ENCODE peak calls at places on chromosomes 12 and 14, in nine cellular contexts. One of them, this sample, is unnamed.

GRCh38 chr12:130183585-130184370 is 21.5 kb downstream of the FZD10 start:
- DNase-seq in BJ: no peak
- DNase-seq in kidney epithelial cell: no peak
- DNase-seq in testis: no peak
- DNase-seq in neural progenitor cell: no peak
- DNase-seq in endothelial cell: no peak
- DNase-seq in brain microvascular endothelial cell: no peak
- DNase-seq in CD4-positive, alpha-beta T cell: no peak
- DNase-seq in omental fat pad: no peak
- DNase-seq in this sample: no peak

GRCh38 chr14:93032301-93032929 is 83.3 kb downstream of the ITPK1 start:
- DNase-seq in kidney epithelial cell: no peak
- DNase-seq in endothelial cell: no peak
- DNase-seq in brain microvascular endothelial cell: no peak
- DNase-seq in omental fat pad: no peak
- DNase-seq in testis: no peak
- DNase-seq in BJ: no peak
- DNase-seq in CD4-positive, alpha-beta T cell: no peak
- DNase-seq in neural progenitor cell: peak; percentile 50
- DNase-seq in this sample: no peak

GRCh38 chr12:52228931-52229330 is 4.1 kb upstream of the KRT7 start:
- DNase-seq in testis: no peak
- DNase-seq in endothelial cell: no peak
- DNase-seq in BJ: no peak
- DNase-seq in omental fat pad: no peak
- DNase-seq in CD4-positive, alpha-beta T cell: no peak
- DNase-seq in neural progenitor cell: no peak
- DNase-seq in kidney epithelial cell: no peak
- DNase-seq in brain microvascular endothelial cell: no peak
- DNase-seq in this sample: no peak

GRCh38 chr14:95156765-95157194 is 549 bp downstream of the DICER1 start:
- DNase-seq in testis: peak; percentile 50
- DNase-seq in BJ: no peak
- DNase-seq in kidney epithelial cell: no peak
- DNase-seq in brain microvascular endothelial cell: no peak
- DNase-seq in omental fat pad: no peak
- DNase-seq in CD4-positive, alpha-beta T cell: no peak
- DNase-seq in neural progenitor cell: no peak
- DNase-seq in endothelial cell: peak; percentile 46
- DNase-seq in this sample: no peak

GRCh38 chr14:31229638-31230229 is 22.1 kb upstream of the HECTD1 start:
- DNase-seq in CD4-positive, alpha-beta T cell: no peak
- DNase-seq in endothelial cell: no peak
- DNase-seq in testis: peak; percentile 23
- DNase-seq in omental fat pad: peak; percentile 34
- DNase-seq in neural progenitor cell: peak; percentile 70
- DNase-seq in brain microvascular endothelial cell: peak; percentile 93
- DNase-seq in BJ: peak; percentile 72
- DNase-seq in kidney epithelial cell: peak; percentile 91
- DNase-seq in this sample: no peak

GRCh38 chr14:89730692-89731091 is 223.8 kb downstream of the EFCAB11 start:
- DNase-seq in brain microvascular endothelial cell: no peak
- DNase-seq in neural progenitor cell: no peak
- DNase-seq in omental fat pad: no peak
- DNase-seq in CD4-positive, alpha-beta T cell: no peak
- DNase-seq in testis: no peak
- DNase-seq in endothelial cell: no peak
- DNase-seq in kidney epithelial cell: no peak
- DNase-seq in BJ: no peak
- DNase-seq in this sample: no peak

GRCh38 chr14:54653764-54654469 is 87.0 kb downstream of the SAMD4A start:
- DNase-seq in testis: no peak
- DNase-seq in CD4-positive, alpha-beta T cell: no peak
- DNase-seq in endothelial cell: peak; percentile 48
- DNase-seq in brain microvascular endothelial cell: peak; percentile 81
- DNase-seq in kidney epithelial cell: no peak
- DNase-seq in BJ: no peak
- DNase-seq in omental fat pad: no peak
- DNase-seq in neural progenitor cell: peak; percentile 42
- DNase-seq in this sample: no peak

GRCh38 chr12:49541911-49542505 is 3.2 kb downstream of the KCNH3 start:
- DNase-seq in CD4-positive, alpha-beta T cell: no peak
- DNase-seq in omental fat pad: no peak
- DNase-seq in neural progenitor cell: no peak
- DNase-seq in BJ: no peak
- DNase-seq in testis: no peak
- DNase-seq in brain microvascular endothelial cell: no peak
- DNase-seq in kidney epithelial cell: no peak
- DNase-seq in endothelial cell: no peak
- DNase-seq in this sample: no peak

GRCh38 chr12:121005346-121005815 is 10.9 kb downstream of the C12orf43 start:
- DNase-seq in kidney epithelial cell: peak; percentile 5
- DNase-seq in brain microvascular endothelial cell: peak; percentile 52
- DNase-seq in neural progenitor cell: peak; percentile 77
- DNase-seq in testis: peak; percentile 62
- DNase-seq in BJ: no peak
- DNase-seq in omental fat pad: no peak
- DNase-seq in CD4-positive, alpha-beta T cell: peak; percentile 29
- DNase-seq in endothelial cell: peak; percentile 78
- DNase-seq in this sample: no peak

GRCh38 chr12:2958432-2959193 is 584 bp upstream of the TEAD4 start:
- DNase-seq in BJ: no peak
- DNase-seq in brain microvascular endothelial cell: peak; percentile 58
- DNase-seq in endothelial cell: peak; percentile 66
- DNase-seq in CD4-positive, alpha-beta T cell: no peak
- DNase-seq in kidney epithelial cell: no peak
- DNase-seq in omental fat pad: no peak
- DNase-seq in neural progenitor cell: peak; percentile 46
- DNase-seq in testis: no peak
- DNase-seq in this sample: peak; percentile 84

GRCh38 chr12:81798294-81798693 is 39.1 kb upstream of the PPFIA2 start:
- DNase-seq in CD4-positive, alpha-beta T cell: no peak
- DNase-seq in testis: no peak
- DNase-seq in BJ: no peak
- DNase-seq in omental fat pad: no peak
- DNase-seq in endothelial cell: no peak
- DNase-seq in kidney epithelial cell: no peak
- DNase-seq in brain microvascular endothelial cell: no peak
- DNase-seq in neural progenitor cell: no peak
- DNase-seq in this sample: no peak

GRCh38 chr12:6724409-6724797 is 557 bp downstream of the COPS7A start:
- DNase-seq in BJ: no peak
- DNase-seq in kidney epithelial cell: no peak
- DNase-seq in neural progenitor cell: no peak
- DNase-seq in testis: no peak
- DNase-seq in endothelial cell: peak; percentile 13
- DNase-seq in omental fat pad: no peak
- DNase-seq in brain microvascular endothelial cell: peak; percentile 11
- DNase-seq in CD4-positive, alpha-beta T cell: no peak
- DNase-seq in this sample: no peak

GRCh38 chr12:91964501-91964900 is 181.1 kb downstream of the BTG1 start:
- DNase-seq in brain microvascular endothelial cell: no peak
- DNase-seq in BJ: no peak
- DNase-seq in endothelial cell: no peak
- DNase-seq in testis: no peak
- DNase-seq in kidney epithelial cell: peak; percentile 21
- DNase-seq in omental fat pad: no peak
- DNase-seq in neural progenitor cell: no peak
- DNase-seq in CD4-positive, alpha-beta T cell: no peak
- DNase-seq in this sample: no peak

GRCh38 chr12:89351489-89352241 is 636 bp downstream of the DUSP6 start:
- DNase-seq in endothelial cell: peak; percentile 36
- DNase-seq in CD4-positive, alpha-beta T cell: peak; percentile 20
- DNase-seq in omental fat pad: no peak
- DNase-seq in testis: peak; percentile 58
- DNase-seq in neural progenitor cell: no peak
- DNase-seq in brain microvascular endothelial cell: no peak
- DNase-seq in kidney epithelial cell: no peak
- DNase-seq in BJ: no peak
- DNase-seq in this sample: no peak

GRCh38 chr12:10673660-10674384 is at the start of gene STYK1:
- DNase-seq in endothelial cell: peak; percentile 68
- DNase-seq in neural progenitor cell: peak; percentile 75
- DNase-seq in omental fat pad: peak; percentile 43
- DNase-seq in testis: peak; percentile 78
- DNase-seq in BJ: no peak
- DNase-seq in brain microvascular endothelial cell: no peak
- DNase-seq in kidney epithelial cell: peak; percentile 32
- DNase-seq in CD4-positive, alpha-beta T cell: peak; percentile 42
- DNase-seq in this sample: peak; percentile 50
- TF ChIP-seq CTCF in endothelial cell: peak; percentile 98
- TF ChIP-seq CTCF in neural progenitor cell: peak; percentile 100
- TF ChIP-seq CTCF in omental fat pad: no peak
- TF ChIP-seq CTCF in testis: peak; percentile 77
- TF ChIP-seq CTCF in BJ: peak; percentile 97
- TF ChIP-seq CTCF in brain microvascular endothelial cell: peak; percentile 97
- TF ChIP-seq CTCF in kidney epithelial cell: peak; percentile 96
- TF ChIP-seq CTCF in CD4-positive, alpha-beta T cell: peak; percentile 75
- TF ChIP-seq CTCF in this sample: peak; percentile 89

GRCh38 chr12:108519558-108519957 is 4.5 kb downstream of the FICD start:
- DNase-seq in neural progenitor cell: peak; percentile 40
- DNase-seq in CD4-positive, alpha-beta T cell: no peak
- DNase-seq in kidney epithelial cell: no peak
- DNase-seq in testis: no peak
- DNase-seq in BJ: no peak
- DNase-seq in brain microvascular endothelial cell: no peak
- DNase-seq in endothelial cell: no peak
- DNase-seq in omental fat pad: no peak
- DNase-seq in this sample: no peak
- TF ChIP-seq CTCF in neural progenitor cell: peak; percentile 49
- TF ChIP-seq CTCF in CD4-positive, alpha-beta T cell: no peak
- TF ChIP-seq CTCF in kidney epithelial cell: peak; percentile 6
- TF ChIP-seq CTCF in testis: no peak
- TF ChIP-seq CTCF in BJ: no peak
- TF ChIP-seq CTCF in brain microvascular endothelial cell: peak; percentile 22
- TF ChIP-seq CTCF in endothelial cell: no peak
- TF ChIP-seq CTCF in omental fat pad: no peak
- TF ChIP-seq CTCF in this sample: peak; percentile 28

GRCh38 chr12:14896477-14897184 is 11.0 kb upstream of the MGP start:
- DNase-seq in BJ: no peak
- DNase-seq in neural progenitor cell: no peak
- DNase-seq in testis: no peak
- DNase-seq in omental fat pad: no peak
- DNase-seq in brain microvascular endothelial cell: peak; percentile 74
- DNase-seq in kidney epithelial cell: no peak
- DNase-seq in endothelial cell: no peak
- DNase-seq in CD4-positive, alpha-beta T cell: no peak
- DNase-seq in this sample: no peak

GRCh38 chr12:14893471-14894250 is 8.0 kb upstream of the MGP start:
- DNase-seq in endothelial cell: no peak
- DNase-seq in testis: peak; percentile 31
- DNase-seq in brain microvascular endothelial cell: peak; percentile 26
- DNase-seq in CD4-positive, alpha-beta T cell: no peak
- DNase-seq in kidney epithelial cell: no peak
- DNase-seq in neural progenitor cell: no peak
- DNase-seq in BJ: no peak
- DNase-seq in omental fat pad: no peak
- DNase-seq in this sample: no peak

DNA sequence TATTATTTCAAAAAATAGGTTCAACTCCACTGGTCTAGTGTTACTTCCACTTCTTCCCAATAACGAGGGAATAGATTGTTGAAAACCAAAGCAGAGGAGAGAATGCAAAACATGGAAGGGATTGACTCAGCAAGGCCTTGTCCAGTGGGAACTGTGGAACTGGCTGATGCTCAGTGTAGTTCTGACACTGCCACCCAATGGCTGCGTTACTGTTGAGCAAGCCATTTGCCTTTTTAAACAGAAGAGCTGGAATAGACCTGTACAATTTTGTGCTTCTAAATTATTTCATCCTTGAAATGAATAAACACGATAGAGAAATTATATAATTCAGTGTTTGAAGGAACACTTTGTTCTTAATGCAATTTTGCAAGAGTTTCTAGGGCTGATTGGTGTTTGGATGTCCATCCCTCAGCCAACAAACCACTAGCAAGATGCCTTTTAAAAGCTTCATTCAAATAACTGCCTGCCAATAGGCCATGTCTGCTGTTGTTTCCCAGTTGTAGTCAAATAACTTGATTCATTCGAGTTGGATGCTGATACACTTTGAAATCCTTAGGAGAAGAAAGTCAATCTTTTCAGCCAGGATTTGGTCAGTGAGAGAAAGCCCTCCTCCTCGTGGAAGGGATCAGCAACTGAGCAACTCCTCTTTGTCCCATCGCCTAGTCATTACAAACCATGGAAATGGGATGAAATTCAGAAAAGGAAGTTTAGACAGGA is 7.2 kb upstream of the MGP start:
- DNase-seq in endothelial cell: no peak
- DNase-seq in brain microvascular endothelial cell: peak; percentile 40
- DNase-seq in CD4-positive, alpha-beta T cell: no peak
- DNase-seq in testis: peak; percentile 81
- DNase-seq in kidney epithelial cell: no peak
- DNase-seq in BJ: no peak
- DNase-seq in neural progenitor cell: peak; percentile 13
- DNase-seq in omental fat pad: no peak
- DNase-seq in this sample: no peak
- TF ChIP-seq CTCF in endothelial cell: no peak
- TF ChIP-seq CTCF in brain microvascular endothelial cell: peak; percentile 41
- TF ChIP-seq CTCF in CD4-positive, alpha-beta T cell: no peak
- TF ChIP-seq CTCF in testis: no peak
- TF ChIP-seq CTCF in kidney epithelial cell: no peak
- TF ChIP-seq CTCF in BJ: no peak
- TF ChIP-seq CTCF in neural progenitor cell: peak; percentile 4
- TF ChIP-seq CTCF in omental fat pad: no peak
- TF ChIP-seq CTCF in this sample: peak; percentile 16

GRCh38 chr14:58398495-58398894 is 2.8 kb downstream of the TOMM20L start:
- DNase-seq in neural progenitor cell: no peak
- DNase-seq in CD4-positive, alpha-beta T cell: no peak
- DNase-seq in endothelial cell: no peak
- DNase-seq in testis: no peak
- DNase-seq in brain microvascular endothelial cell: no peak
- DNase-seq in kidney epithelial cell: no peak
- DNase-seq in omental fat pad: no peak
- DNase-seq in BJ: no peak
- DNase-seq in this sample: no peak

GRCh38 chr14:58395815-58396626 is at the start of gene TOMM20L:
- DNase-seq in endothelial cell: peak; percentile 88
- DNase-seq in kidney epithelial cell: peak; percentile 14
- DNase-seq in BJ: no peak
- DNase-seq in brain microvascular endothelial cell: peak; percentile 39
- DNase-seq in testis: peak; percentile 74
- DNase-seq in CD4-positive, alpha-beta T cell: peak; percentile 64
- DNase-seq in omental fat pad: peak; percentile 36
- DNase-seq in neural progenitor cell: peak; percentile 94
- DNase-seq in this sample: no peak

GRCh38 chr14:58398895-58399294 is 3.2 kb downstream of the TOMM20L start:
- DNase-seq in neural progenitor cell: no peak
- DNase-seq in brain microvascular endothelial cell: no peak
- DNase-seq in BJ: no peak
- DNase-seq in kidney epithelial cell: no peak
- DNase-seq in testis: no peak
- DNase-seq in omental fat pad: no peak
- DNase-seq in CD4-positive, alpha-beta T cell: no peak
- DNase-seq in endothelial cell: no peak
- DNase-seq in this sample: no peak

DNA sequence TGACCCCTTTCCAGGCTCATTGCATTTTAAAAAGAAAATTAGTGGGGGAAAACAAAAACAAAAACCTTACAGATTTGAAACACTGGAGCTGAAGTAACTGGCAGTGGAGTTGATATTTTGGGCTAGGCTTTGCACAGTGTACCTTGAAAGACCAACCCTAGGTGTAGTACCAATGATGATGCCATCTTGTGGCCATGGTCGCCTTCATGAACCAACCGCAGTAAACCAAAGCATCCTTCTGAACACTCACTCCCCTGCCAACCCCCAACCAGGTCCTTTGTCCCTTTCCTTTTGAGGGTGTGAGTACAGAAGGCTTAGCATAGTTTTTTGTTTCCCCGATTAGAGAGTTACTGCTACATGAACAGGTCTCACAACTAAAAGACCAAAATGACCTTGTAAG is 5.9 kb downstream of the TOMM20L start:
- DNase-seq in testis: no peak
- DNase-seq in kidney epithelial cell: no peak
- DNase-seq in neural progenitor cell: peak; percentile 25
- DNase-seq in CD4-positive, alpha-beta T cell: no peak
- DNase-seq in brain microvascular endothelial cell: no peak
- DNase-seq in endothelial cell: no peak
- DNase-seq in BJ: no peak
- DNase-seq in omental fat pad: no peak
- DNase-seq in this sample: no peak
- TF ChIP-seq CTCF in testis: no peak
- TF ChIP-seq CTCF in kidney epithelial cell: no peak
- TF ChIP-seq CTCF in neural progenitor cell: peak; percentile 13
- TF ChIP-seq CTCF in CD4-positive, alpha-beta T cell: no peak
- TF ChIP-seq CTCF in brain microvascular endothelial cell: peak; percentile 12
- TF ChIP-seq CTCF in endothelial cell: no peak
- TF ChIP-seq CTCF in BJ: no peak
- TF ChIP-seq CTCF in omental fat pad: no peak
- TF ChIP-seq CTCF in this sample: no peak

This sample was measured in D721Med.